ENCODE peak calls at places on chromosome 10, in five cellular contexts. Q is WERI-Rb-1, U is fibroblast of pulmonary artery, T is psoas muscle, N is astrocyte of the spinal cord. G is an unnamed sample.
A peak's percentile ranks its signal among the peaks of the same experiment; 100 is the strongest.

GRCh38 chr10:69829792-69830191 is 28.1 kb downstream of the COL13A1 start:
- DNase-seq in Q (no peak), U (no peak), T (no peak), N (no peak), G (no peak)

GRCh38 chr10:86727459-86727858 is 29.0 kb upstream of the BMPR1A start:
- DNase-seq in Q (no peak), U (no peak), T (no peak), N (no peak), G (no peak)

GRCh38 chr10:105742184-105742583 is 1101.1 kb downstream of the SORCS3 start:
- DNase-seq in Q (no peak), U (no peak), T (no peak), N (peak; percentile 1), G (no peak)

GRCh38 chr10:119283818-119284217 is 76.4 kb downstream of the GRK5 start:
- DNase-seq in Q (no peak), U (no peak), T (no peak), N (no peak), G (no peak)

GRCh38 chr10:17007836-17008235 is 121.8 kb downstream of the CUBN start:
- DNase-seq in Q (no peak), U (no peak), T (no peak), N (no peak), G (peak; percentile 24)

GRCh38 chr10:76618171-76618570 is 1019.4 kb downstream of the KCNMA1 start:
- DNase-seq in Q (no peak), U (no peak), T (no peak), N (no peak), G (no peak)

GRCh38 chr10:131977323-131978096 is 4.2 kb downstream of the BNIP3 start:
- DNase-seq in Q (no peak), U (no peak), T (no peak), N (no peak), G (no peak)

GRCh38 chr10:131923059-131923756 is 22.4 kb downstream of the PPP2R2D start:
- DNase-seq in Q (no peak), U (no peak), T (no peak), N (no peak), G (no peak)

GRCh38 chr10:75544923-75545322 is 113.5 kb downstream of the LRMDA start:
- DNase-seq in Q (no peak), U (peak; percentile 41), T (no peak), N (no peak), G (no peak)

GRCh38 chr10:79259834-79260233 is 87.4 kb upstream of the PPIF start:
- DNase-seq in Q (peak; percentile 34), U (no peak), T (no peak), N (no peak), G (no peak)

GRCh38 chr10:90167174-90168064 is 466.0 kb downstream of the KIF20B start:
- DNase-seq in Q (no peak), U (peak; percentile 84), T (no peak), N (peak; percentile 45), G (peak; percentile 75)

GRCh38 chr10:117550599-117551321 is 8.2 kb downstream of the EMX2 start:
- DNase-seq in Q (no peak), U (no peak), T (no peak), N (no peak), G (no peak)

GRCh38 chr10:69318087-69318996 is 40.0 kb downstream of the HK1 start:
- DNase-seq in Q (peak; percentile 93), U (peak; percentile 77), T (peak; percentile 96), N (peak; percentile 83), G (peak; percentile 74)

GRCh38 chr10:30835146-30835545 is 196.5 kb downstream of the ZNF438 start:
- DNase-seq in Q (no peak), U (no peak), T (no peak), N (no peak), G (no peak)

GRCh38 chr10:34731885-34732701 is 83.0 kb downstream of the PARD3 start:
- DNase-seq in Q (no peak), U (peak; percentile 76), T (no peak), N (peak; percentile 67), G (peak; percentile 81)

GRCh38 chr10:122257041-122257440 is 14.1 kb upstream of the BTBD16 start:
- DNase-seq in Q (no peak), U (no peak), T (no peak), N (no peak), G (no peak)

DNA sequence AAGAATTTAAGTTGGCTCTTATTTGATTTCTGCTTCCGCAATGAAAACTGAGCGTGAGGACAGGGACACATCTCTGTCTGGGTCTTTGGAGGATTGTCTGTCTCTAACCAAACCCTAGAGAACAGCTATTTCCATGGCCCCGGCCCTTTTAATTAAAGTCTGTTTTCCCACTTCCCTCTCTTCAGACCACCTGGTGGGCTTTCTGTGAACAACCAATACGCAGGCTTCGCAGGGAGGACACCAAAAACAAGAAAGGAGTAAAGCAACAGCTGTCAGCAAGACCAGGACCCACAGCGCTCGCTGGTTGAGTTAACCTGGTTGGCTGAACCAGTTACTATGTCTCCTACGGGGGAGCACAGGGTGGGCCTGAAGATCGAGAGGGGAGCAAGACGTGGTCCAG is 217.1 kb upstream of the FRMD4A start:
- DNase-seq in Q (no peak), U (no peak), T (no peak), N (no peak), G (no peak)
- TF ChIP-seq CTCF in Q (no peak), U (peak; percentile 20), T (no peak), N (peak; percentile 25), G (no peak)

GRCh38 chr10:129853236-129853946 is 110.7 kb downstream of the EBF3 start:
- DNase-seq in Q (no peak), U (peak; percentile 42), T (no peak), N (no peak), G (peak; percentile 7)
- TF ChIP-seq CTCF in Q (peak; percentile 15), U (peak; percentile 37), T (peak; percentile 21), N (peak; percentile 6), G (no peak)

DNA sequence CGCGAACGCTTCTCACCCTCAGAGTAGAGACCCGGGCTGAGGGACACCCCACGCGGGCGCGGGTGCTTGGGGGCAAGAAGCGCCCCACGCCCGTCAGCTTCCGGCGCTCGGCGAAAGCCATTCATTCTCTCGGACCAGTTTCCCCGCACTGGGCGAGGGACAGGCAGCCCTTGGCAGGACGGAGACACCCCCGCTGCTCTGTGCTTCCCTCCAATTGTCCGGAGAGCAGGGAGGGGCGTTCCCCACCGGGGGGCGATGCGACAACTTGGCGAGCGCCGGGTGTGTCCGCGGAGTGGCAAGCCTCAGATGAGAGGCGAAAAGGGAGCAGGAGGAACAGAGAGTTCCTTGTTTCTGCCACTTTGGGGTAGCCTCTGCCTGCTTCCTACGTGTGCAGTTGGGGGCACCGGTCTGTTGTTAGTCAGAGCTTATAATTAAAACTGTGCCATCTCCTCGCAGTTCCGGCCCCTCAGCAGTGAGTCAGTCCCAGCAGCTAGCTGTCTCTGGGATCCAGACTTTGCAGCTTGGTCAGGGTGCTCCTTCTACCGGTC is 1.7 kb downstream of the GPR158 start:
- DNase-seq in Q (peak; percentile 15), U (no peak), T (no peak), N (no peak), G (no peak)
- TF ChIP-seq CTCF in Q (peak; percentile 4), U (no peak), T (no peak), N (no peak), G (no peak)

GRCh38 chr10:26571655-26572054 is 125.8 kb upstream of the PDSS1 start:
- DNase-seq in Q (no peak), U (no peak), T (no peak), N (no peak), G (no peak)

GRCh38 chr10:26574783-26575182 is 122.7 kb upstream of the PDSS1 start:
- DNase-seq in Q (no peak), U (no peak), T (no peak), N (no peak), G (no peak)

GRCh38 chr10:26579256-26580063 is 118.0 kb upstream of the PDSS1 start:
- DNase-seq in Q (no peak), U (no peak), T (no peak), N (no peak), G (no peak)

DNA sequence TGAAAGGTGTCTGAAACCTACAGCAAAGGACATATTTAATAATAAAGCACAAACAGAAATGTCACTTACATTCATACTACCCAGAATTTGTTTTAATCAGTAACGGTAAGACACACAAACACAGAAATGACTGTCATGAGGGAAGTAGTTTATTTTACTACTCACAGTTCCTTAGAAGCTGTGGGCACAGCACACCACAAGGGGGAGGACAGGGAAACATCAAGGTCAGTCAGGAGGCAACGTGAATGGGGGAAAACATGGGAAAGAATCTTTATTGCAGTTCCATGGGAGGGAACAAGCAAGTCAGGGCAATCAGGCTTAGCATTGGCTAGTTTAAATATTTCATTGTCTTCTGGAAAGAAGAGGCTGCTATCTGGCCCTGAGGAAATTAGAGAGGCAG is 123.8 kb upstream of the PDSS1 start:
- DNase-seq in Q (no peak), U (no peak), T (no peak), N (no peak), G (no peak)
- TF ChIP-seq CTCF in Q (no peak), U (no peak), T (no peak), N (no peak), G (no peak)

GRCh38 chr10:126013489-126014281 is 117.3 kb downstream of the FANK1 start:
- DNase-seq in Q (no peak), U (peak; percentile 49), T (no peak), N (peak; percentile 91), G (peak; percentile 97)
- TF ChIP-seq CTCF in Q (peak; percentile 40), U (no peak), T (no peak), N (no peak), G (no peak)

DNA sequence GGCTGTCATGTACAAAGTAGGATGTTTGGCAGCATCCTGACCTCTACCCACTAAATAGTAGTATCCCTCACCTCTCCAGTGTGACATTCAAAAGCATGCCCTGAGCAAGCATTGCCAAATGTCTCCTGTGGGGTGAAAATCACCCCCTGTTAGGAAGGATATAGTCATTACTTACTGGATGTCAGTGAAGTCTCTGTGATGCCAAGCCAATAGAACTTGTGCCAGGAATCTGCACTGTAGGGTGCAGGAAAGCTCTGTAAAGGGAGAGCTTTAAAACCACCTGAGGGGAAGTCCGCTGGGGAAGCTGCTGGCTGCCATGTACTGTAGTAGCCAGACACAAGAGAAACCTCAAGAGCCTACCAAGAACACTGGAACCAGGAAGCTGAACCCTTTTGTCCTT is 170.7 kb upstream of the DKK1 start:
- DNase-seq in Q (no peak), U (no peak), T (no peak), N (no peak), G (no peak)
- TF ChIP-seq CTCF in Q (no peak), U (no peak), T (no peak), N (no peak), G (no peak)

G was measured in fibroblast of lung.